ENCODE peak calls at places on chromosome 11, in five cellular contexts. O is HCT116, U is K562, R is H1, C is HepG2. J is an unnamed sample.

GRCh38 chr11:36744375-36745168 is 146.5 kb upstream of the RAG2 start:
- DNase-seq in O (peak; percentile 46), C (peak; percentile 52), R (peak; percentile 90), U (peak; percentile 48), J (no peak)

GRCh38 chr11:76831911-76832310 is 28.8 kb upstream of the ACER3 start:
- DNase-seq in O (no peak), U (no peak), C (no peak), R (no peak), J (no peak)

GRCh38 chr11:131924446-131925240 is 554.2 kb downstream of the NTM start:
- DNase-seq in R (no peak), C (no peak), O (no peak), U (no peak), J (no peak)

GRCh38 chr11:75851203-75851602 is 36.2 kb downstream of the UVRAG start:
- DNase-seq in R (no peak), U (no peak), O (no peak), C (no peak), J (no peak)

GRCh38 chr11:95295382-95295781 is 64.4 kb upstream of the SESN3 start:
- DNase-seq in R (no peak), C (no peak), U (no peak), O (no peak), J (no peak)

GRCh38 chr11:623349-623869 is 1.3 kb downstream of the CDHR5 start:
- DNase-seq in C (no peak), R (no peak), U (no peak), O (no peak), J (no peak)

GRCh38 chr11:123429336-123429735 is 733 bp upstream of the GRAMD1B start:
- DNase-seq in U (no peak), O (no peak), C (no peak), R (no peak), J (no peak)

GRCh38 chr11:1747753-1748466 is 2.5 kb downstream of the IFITM10 start:
- DNase-seq in C (no peak), R (no peak), U (no peak), O (no peak), J (no peak)

GRCh38 chr11:34475656-34476055 is 36.9 kb downstream of the CAT start:
- DNase-seq in U (no peak), R (no peak), C (no peak), O (no peak), J (no peak)

GRCh38 chr11:102436546-102436945 is 16.0 kb downstream of the TMEM123 start:
- DNase-seq in U (no peak), R (no peak), O (no peak), C (no peak), J (no peak)

GRCh38 chr11:69277074-69277809 is 16.7 kb upstream of the MYEOV start:
- DNase-seq in U (no peak), R (no peak), C (no peak), O (no peak), J (peak; percentile 51)

GRCh38 chr11:76910620-76911414 is 50.1 kb downstream of the ACER3 start:
- DNase-seq in U (peak; percentile 23), C (no peak), O (no peak), R (no peak), J (no peak)

GRCh38 chr11:86818466-86819282 is 18.3 kb downstream of the PRSS23 start:
- DNase-seq in C (peak; percentile 42), R (no peak), U (peak; percentile 49), O (peak; percentile 52), J (peak; percentile 7)

GRCh38 chr11:30254307-30255298 is 23.8 kb downstream of the FSHB start:
- DNase-seq in O (no peak), R (no peak), U (no peak), C (no peak), J (no peak)

GRCh38 chr11:32487270-32487669 is 51.9 kb upstream of the WT1 start:
- DNase-seq in O (peak; percentile 13), U (peak; percentile 58), C (no peak), R (no peak), J (no peak)

GRCh38 chr11:120055646-120056045 is 82.3 kb downstream of the TRIM29 start:
- DNase-seq in O (no peak), C (no peak), R (no peak), U (no peak), J (no peak)

DNA sequence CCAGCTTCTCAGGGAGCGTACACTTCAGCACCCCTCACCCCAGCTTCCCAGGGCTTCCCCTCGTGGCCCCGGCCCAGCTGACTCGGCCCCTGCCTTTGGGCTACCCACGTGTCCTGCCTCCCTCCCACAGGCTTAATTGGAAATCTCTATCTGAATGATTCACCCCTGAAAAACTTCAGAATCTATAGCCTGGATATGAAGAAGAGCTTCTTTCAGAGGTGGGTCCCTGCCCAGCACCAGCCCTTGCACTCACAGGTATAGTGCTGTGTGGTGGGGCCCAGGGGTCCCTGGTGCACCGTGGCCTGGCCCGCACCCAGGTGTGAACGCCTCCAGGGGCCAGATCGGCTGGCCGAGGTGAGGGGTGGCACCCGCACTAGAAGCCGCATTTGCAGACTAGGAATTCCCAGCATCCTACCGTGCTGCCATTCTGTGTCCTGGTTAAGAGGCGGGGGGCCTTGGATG is 38.4 kb downstream of the B3GAT1 start:
- DNase-seq in O (no peak), C (no peak), U (no peak), R (no peak), J (no peak)
- TF ChIP-seq CEBPB in O (no peak), C (no peak), U (no peak), R (no peak), J (no peak)

DNA sequence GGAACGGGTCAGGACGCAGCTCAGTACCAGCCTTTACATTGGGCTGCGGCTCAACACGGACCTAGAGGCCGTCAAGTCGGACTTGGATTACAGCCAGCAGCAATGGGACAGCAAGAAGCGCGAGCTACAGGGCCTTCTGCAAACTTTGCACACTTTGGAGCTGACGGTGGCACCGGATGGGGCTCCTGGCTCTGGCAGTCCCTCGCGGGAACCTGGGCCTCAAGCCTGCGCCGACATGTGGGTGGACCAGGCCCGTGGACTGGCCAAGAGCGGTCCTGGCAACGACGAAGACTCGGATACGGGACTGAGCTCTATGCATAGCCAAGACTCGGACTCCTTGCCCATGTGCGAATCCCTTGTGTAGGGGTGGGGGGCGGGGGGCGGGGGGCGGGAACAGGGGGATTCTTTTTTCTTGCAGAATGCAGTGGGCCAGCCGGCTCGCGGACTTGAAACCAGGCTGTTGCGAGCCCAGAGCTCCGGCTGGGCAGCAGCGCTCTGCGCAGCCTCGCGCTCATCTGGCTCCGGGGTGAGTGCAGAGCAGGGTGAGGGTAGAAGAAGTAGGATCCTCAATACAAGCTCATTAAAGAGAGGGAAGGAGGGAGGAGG is 1.7 kb downstream of the RASSF10 start:
- DNase-seq in R (no peak), C (no peak), U (no peak), O (no peak), J (no peak)
- H2AFZ ChIP-seq in R (peak overlapping the region; percentile 56), C (no peak overlapping the region), U (no peak overlapping the region), O (no peak overlapping the region), J (no peak overlapping the region)

GRCh38 chr11:62125881-62126280 is 2.1 kb downstream of the INCENP start:
- DNase-seq in C (no peak), R (no peak), O (no peak), U (no peak), J (no peak)

GRCh38 chr11:62124186-62125113 is 639 bp downstream of the INCENP start:
- DNase-seq in U (peak; percentile 67), C (peak; percentile 37), R (no peak), O (no peak), J (no peak)

GRCh38 chr11:62127426-62127825 is 3.6 kb downstream of the INCENP start:
- DNase-seq in R (no peak), O (no peak), U (no peak), C (no peak), J (no peak)

GRCh38 chr11:62123669-62124185 is at the start of gene INCENP:
- DNase-seq in O (peak; percentile 97), C (peak; percentile 99), R (peak; percentile 94), U (peak; percentile 99), J (peak; percentile 96)

GRCh38 chr11:62125316-62125715 is 1.5 kb downstream of the INCENP start:
- DNase-seq in U (no peak), O (no peak), C (no peak), R (no peak), J (no peak)
- H3K79me2 ChIP-seq in U (peaks cover 61% of the 10 kb centered on the region), O (peaks cover 64% of the 10 kb centered on the region), C (peaks cover 50% of the 10 kb centered on the region), R (peaks cover 34% of the 10 kb centered on the region), J (peaks cover 56% of the 10 kb centered on the region)

GRCh38 chr11:71301858-71302533 is 49.6 kb upstream of the SHANK2 start:
- DNase-seq in C (no peak), U (no peak), O (no peak), R (peak; percentile 39), J (no peak)
- TF ChIP-seq CEBPB in C (no peak), U (no peak), O (no peak), R (no peak), J (no peak)

DNA sequence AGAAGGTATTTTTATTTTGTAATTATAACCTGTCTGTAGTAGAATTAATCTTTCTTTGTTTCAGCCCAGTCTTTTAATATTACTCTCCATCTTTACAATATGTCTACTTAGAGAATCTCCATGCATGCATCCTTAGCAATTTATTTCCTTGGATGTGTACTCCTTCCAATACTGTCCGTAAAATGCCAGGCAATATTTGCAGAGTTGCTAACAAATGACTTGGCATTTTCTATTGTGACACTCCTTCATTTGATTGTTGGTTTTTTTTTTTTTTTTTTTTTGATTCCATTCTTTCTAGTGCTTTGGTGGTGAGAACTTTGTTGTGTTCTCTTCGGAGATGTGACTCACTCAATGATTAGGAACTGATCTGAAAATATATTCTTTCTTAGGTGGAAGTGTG is 220.3 kb downstream of the CNTN5 start:
- DNase-seq in C (no peak), R (no peak), U (no peak), O (no peak), J (no peak)
- H2AFZ ChIP-seq in C (no peak overlapping the region), R (no peak overlapping the region), U (no peak overlapping the region), O (no peak overlapping the region), J (no peak overlapping the region)

DNA sequence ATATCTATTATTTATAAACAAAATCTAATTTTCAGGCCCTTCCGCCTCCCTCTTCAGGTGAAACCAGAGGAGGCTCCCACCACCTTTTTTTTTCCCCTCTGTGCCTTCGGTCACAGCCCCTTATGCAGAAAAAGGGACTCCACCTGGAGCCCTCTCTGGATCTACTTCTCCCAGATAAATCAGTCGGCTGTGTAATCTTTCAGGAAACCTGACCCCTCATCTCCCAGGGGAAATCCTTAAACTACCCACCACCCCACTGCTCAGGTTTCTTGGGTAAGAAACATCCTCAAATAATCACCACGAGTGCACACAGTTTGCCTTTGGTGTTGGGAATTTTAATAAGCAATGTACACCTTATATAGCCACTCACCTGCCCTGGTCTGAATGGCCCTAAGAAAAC is 104.2 kb downstream of the NAV2 start:
- DNase-seq in U (no peak), O (no peak), R (no peak), C (no peak), J (no peak)
- H3K79me2 ChIP-seq in U (no peaks in the 10 kb centered on the region), O (no peaks in the 10 kb centered on the region), R (no peaks in the 10 kb centered on the region), C (no peaks in the 10 kb centered on the region), J (no peaks in the 10 kb centered on the region)

GRCh38 chr11:73520358-73521061 is 77.4 kb downstream of the FAM168A start:
- DNase-seq in O (no peak), R (no peak), C (no peak), U (no peak), J (peak; percentile 47)
- TF ChIP-seq CEBPB in O (no peak), R (no peak), C (no peak), U (no peak), J (no peak)

J was measured in GM12878.